ENCODE peak calls at places on chromosomes 5 and 9, in seven cellular contexts. A, L, Y, Z, Q, T and M are unnamed samples.

GRCh38 chr5:133274597-133274935 is 222.8 kb downstream of the HSPA4 start:
- DNase-seq in A (no peak), Z (no peak), Q (no peak), T (no peak), L (no peak), Y (no peak), M (no peak)

GRCh38 chr5:87132696-87133095 is 135.0 kb upstream of the RASA1 start:
- DNase-seq in Q (no peak), Y (no peak), A (no peak), Z (no peak), T (no peak), L (no peak), M (no peak)

GRCh38 chr9:93299418-93300174 is 115.7 kb downstream of the WNK2 start:
- DNase-seq in T (peak; percentile 87), Y (peak; percentile 47), Z (no peak), Q (no peak), L (no peak), A (no peak), M (no peak)

GRCh38 chr9:134681061-134681661 is 39.6 kb downstream of the COL5A1 start:
- DNase-seq in Z (no peak), Q (no peak), Y (peak; percentile 54), T (peak; percentile 46), L (peak; percentile 44), A (no peak), M (no peak)

GRCh38 chr5:34530637-34531036 is 125.5 kb upstream of the RAI14 start:
- DNase-seq in Q (no peak), T (no peak), Z (no peak), Y (no peak), A (no peak), L (peak; percentile 43), M (no peak)

GRCh38 chr9:4700093-4700492 is 20.7 kb downstream of the CDC37L1 start:
- DNase-seq in Y (no peak), L (peak; percentile 10), Z (no peak), T (no peak), A (no peak), Q (no peak), M (no peak)

GRCh38 chr9:73131376-73131775 is 20.3 kb upstream of the ANXA1 start:
- DNase-seq in Z (no peak), T (no peak), Y (no peak), A (no peak), L (no peak), Q (no peak), M (no peak)

GRCh38 chr5:43336159-43336558 is 22.9 kb upstream of the HMGCS1 start:
- DNase-seq in T (no peak), Q (no peak), Z (no peak), L (no peak), A (no peak), Y (no peak), M (no peak)

GRCh38 chr5:19978466-19978865 is 9.5 kb downstream of the CDH18 start:
- DNase-seq in T (no peak), Y (no peak), A (no peak), L (no peak), Z (no peak), Q (no peak), M (no peak)

GRCh38 chr5:68839019-68839552 is 254.7 kb upstream of the SLC30A5 start:
- DNase-seq in Q (peak; percentile 9), Y (no peak), T (no peak), L (no peak), Z (no peak), A (no peak), M (no peak)

GRCh38 chr9:136492978-136493522 is 10.2 kb upstream of the SEC16A start:
- DNase-seq in L (no peak), T (no peak), A (no peak), Y (no peak), Z (no peak), Q (no peak), M (no peak)
- TF ChIP-seq POLR2A in L (no peak), T (no peak), A (no peak), Y (no peak), Z (no peak), Q (no peak), M (no peak)

GRCh38 chr5:14145356-14146334 is 2.5 kb downstream of the TRIO start:
- DNase-seq in Q (no peak), T (no peak), A (no peak), Y (no peak), L (peak; percentile 84), Z (no peak), M (peak; percentile 84)

GRCh38 chr5:14143509-14143842 is 334 bp downstream of the TRIO start:
- DNase-seq in T (no peak), Y (no peak), L (no peak), Z (no peak), Q (no peak), A (no peak), M (no peak)

GRCh38 chr5:14142856-14143508 is at the start of gene TRIO:
- DNase-seq in Y (peak; percentile 95), Q (peak; percentile 85), A (peak; percentile 78), T (peak; percentile 94), Z (peak; percentile 94), L (peak; percentile 91), M (peak; percentile 96)

GRCh38 chr5:14143843-14144585 is 872 bp downstream of the TRIO start:
- DNase-seq in L (no peak), Q (no peak), A (peak; percentile 42), Z (no peak), Y (peak; percentile 92), T (peak; percentile 78), M (no peak)

DNA sequence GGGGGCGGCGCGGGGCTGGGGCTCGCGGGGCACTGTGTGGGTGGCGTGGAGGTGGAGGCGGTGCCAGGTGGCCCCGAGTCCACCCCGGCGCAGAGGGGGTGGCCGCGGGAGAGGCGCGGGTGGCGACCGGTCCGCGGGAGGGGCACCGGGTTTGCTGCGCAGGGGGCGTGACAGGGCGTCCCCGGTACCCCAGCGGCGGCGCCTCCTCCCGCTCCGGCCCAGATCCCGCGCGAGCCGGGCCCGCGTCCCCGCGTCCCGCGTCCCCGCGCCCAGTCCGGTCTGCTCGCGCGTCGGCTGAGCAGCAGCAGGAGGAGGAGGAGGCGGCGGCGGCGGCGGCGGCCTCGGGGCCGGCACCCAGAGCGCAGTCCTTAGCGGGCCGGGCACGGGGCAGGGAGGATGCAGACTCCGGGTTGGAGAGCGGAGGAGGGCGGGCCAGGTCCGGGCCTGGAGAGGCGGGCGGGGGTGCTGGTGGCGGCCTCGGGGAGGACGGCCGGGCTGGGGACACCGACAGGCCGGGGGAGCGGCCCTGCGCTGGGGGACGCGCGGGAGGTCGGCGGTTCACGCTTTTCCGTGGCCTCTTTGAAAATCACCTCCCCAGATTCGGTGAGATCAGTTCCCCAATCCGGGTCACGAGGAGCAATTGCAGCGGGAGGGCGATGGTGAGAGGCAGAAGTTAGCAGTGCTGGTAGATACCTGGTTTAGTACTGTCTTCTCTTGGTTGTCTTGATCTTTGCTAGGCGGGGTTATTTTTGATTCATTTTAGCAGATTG is 1.6 kb downstream of the TRIO start:
- DNase-seq in Z (peak; percentile 72), T (peak; percentile 79), Q (peak; percentile 59), L (peak; percentile 52), Y (peak; percentile 93), A (peak; percentile 57), M (no peak)
- TF ChIP-seq POLR2A in Z (peak; percentile 35), T (peak; percentile 46), Q (peak; percentile 75), L (peak; percentile 60), Y (peak; percentile 41), A (peak; percentile 68), M (peak; percentile 75)

DNA sequence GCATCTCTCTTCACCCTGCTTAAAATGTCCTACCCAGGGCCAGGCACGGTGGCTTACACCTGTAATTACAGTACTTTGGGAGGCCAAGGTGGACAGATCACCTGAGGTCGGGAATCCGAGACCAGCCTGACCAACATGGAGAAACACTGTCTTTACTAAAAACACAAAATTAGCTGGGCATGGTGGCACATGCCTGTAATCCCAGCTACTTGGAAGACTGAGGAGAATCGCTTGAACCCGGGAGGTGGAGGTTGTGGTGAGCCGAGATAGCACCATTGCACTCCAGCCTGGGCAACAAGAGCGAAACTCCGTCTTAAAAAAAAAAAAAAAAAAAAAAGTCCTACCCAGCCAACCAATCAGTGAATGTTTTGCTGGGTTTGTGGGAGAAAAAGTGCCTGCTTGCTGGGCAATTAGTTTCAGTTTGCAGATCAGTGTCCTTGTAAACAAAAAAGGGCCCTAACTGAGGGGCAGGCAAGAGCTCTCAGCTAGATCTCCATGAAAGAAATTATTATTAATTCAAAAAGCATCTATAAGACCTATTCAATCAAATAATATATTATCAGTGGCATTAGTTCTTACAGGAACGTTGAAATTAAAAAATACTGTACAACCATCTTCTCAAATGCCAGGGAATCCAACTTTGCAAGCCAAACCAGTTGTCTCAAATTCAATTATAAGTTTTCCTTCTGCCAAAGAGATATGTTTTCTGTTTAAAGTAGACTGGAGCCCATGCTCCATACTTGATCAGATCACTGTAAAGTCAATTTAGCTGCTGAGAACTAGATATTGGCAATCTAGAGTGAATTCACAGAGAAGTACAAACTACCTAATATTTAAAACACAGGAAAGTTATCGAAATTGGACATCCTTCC is 3.9 kb downstream of the MEGF9 start:
- DNase-seq in Q (peak; percentile 12), A (no peak), T (no peak), L (peak; percentile 39), Z (no peak), Y (no peak), M (peak; percentile 93)
- TF ChIP-seq POLR2A in Q (peak; percentile 49), A (no peak), T (no peak), L (no peak), Z (peak; percentile 37), Y (peak; percentile 26), M (no peak)

GRCh38 chr5:179862296-179862695 is 3.7 kb upstream of the MRNIP start:
- DNase-seq in Z (no peak), A (no peak), Y (no peak), Q (no peak), L (no peak), T (no peak), M (no peak)

GRCh38 chr5:179862891-179863290 is 4.3 kb upstream of the MRNIP start:
- DNase-seq in Z (no peak), A (no peak), Y (peak; percentile 51), L (no peak), Q (no peak), T (no peak), M (no peak)

GRCh38 chr5:179858241-179858585 is 404 bp downstream of the MRNIP start:
- DNase-seq in T (peak; percentile 69), Z (no peak), Y (peak; percentile 89), L (peak; percentile 17), Q (no peak), A (no peak), M (peak; percentile 63)

GRCh38 chr5:179860301-179860700 is 1.7 kb upstream of the MRNIP start:
- DNase-seq in A (no peak), Y (no peak), T (no peak), L (no peak), Q (no peak), Z (no peak), M (no peak)

DNA sequence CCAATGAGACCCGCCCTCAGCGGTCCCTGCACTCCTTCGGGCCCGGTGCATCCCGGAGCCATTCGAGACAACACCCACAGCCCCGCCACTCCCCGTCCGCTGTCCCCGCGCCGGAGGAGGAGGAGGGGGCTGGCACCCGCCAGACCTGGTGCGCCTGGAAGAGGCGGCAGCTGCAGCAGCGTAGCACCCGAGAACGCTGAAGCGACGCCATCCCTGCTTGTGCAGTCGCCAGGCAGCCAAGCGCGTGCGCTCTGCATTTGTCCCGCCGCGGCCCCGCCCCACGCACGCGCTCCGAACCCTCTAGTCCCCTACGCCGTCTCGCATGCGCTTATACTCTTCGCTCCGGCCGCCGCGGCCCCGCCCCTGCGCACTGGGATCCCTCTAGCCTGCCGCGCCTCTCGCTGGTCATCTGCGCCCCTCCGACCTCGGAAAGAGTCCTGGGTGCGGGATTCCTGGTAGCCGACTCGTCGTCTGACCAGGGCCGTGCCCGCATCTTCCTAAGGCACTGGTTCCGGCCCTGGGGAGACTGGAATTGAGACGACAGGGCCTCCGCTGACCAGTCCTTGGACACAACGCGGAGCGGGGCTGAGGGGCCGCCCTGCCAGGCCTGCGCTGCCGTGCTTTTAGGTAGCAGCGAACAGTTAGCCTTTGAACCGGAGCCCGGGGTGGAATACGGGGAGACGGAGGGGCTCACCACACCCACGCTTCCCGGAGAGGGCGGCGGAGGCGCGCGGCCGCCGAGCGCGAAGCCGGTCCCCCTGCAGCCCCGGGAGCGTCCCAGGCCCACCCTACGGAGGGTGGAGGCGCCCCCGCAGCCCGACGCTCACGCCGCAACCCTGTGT is at the start of gene MRNIP:
- DNase-seq in Q (peak; percentile 96), Y (peak; percentile 100), A (peak; percentile 94), T (peak; percentile 98), L (peak; percentile 91), Z (peak; percentile 96), M (peak; percentile 99)
- TF ChIP-seq POLR2A in Q (peak; percentile 81), Y (peak; percentile 3), A (no peak), T (peak; percentile 15), L (peak; percentile 46), Z (peak; percentile 86), M (peak; percentile 69)